ENCODE peak calls at places on chromosomes 5 and 9, in four cellular contexts. T, N, J and B are unnamed samples. For H3K4me1, the result is how much of the 10 kb centered on the place peaks cover.

GRCh38 chr9:89635007-89635742 is 30.4 kb downstream of the GADD45G start:
- DNase-seq in N (no peak), J (no peak), T (no peak), B (no peak)

GRCh38 chr9:121651295-121652036 is at the start of gene DAB2IP:
- DNase-seq in J (peak), T (peak), N (no peak), B (peak)

GRCh38 chr9:122807271-122807900 is 7.5 kb downstream of the OR1K1 start:
- DNase-seq in N (no peak), J (no peak), T (no peak), B (no peak)

GRCh38 chr9:93184439-93185221 is 691 bp downstream of the WNK2 start:
- DNase-seq in N (no peak), J (peak), T (peak), B (peak)

GRCh38 chr5:161391724-161392123 is 154.8 kb downstream of the GABRB2 start:
- DNase-seq in J (no peak), T (no peak), N (no peak), B (no peak)

GRCh38 chr5:150603052-150603451 is 37.4 kb upstream of the SYNPO start:
- DNase-seq in N (no peak), T (no peak), J (peak), B (no peak)

GRCh38 chr9:32378496-32378895 is 5.9 kb upstream of the ACO1 start:
- DNase-seq in J (peak), T (peak), N (no peak), B (peak)

GRCh38 chr9:107841078-107841477 is 351.5 kb upstream of the KLF4 start:
- DNase-seq in T (no peak), J (no peak), N (no peak), B (no peak)

GRCh38 chr5:138024117-138024516 is 8.8 kb downstream of the FAM13B start:
- DNase-seq in J (no peak), N (no peak), T (no peak), B (no peak)

GRCh38 chr9:121557581-121558422 is 58.2 kb upstream of the GGTA1 start:
- DNase-seq in N (no peak), T (peak), J (peak), B (no peak)

GRCh38 chr9:120730661-120731514 is 16.6 kb upstream of the MEGF9 start:
- DNase-seq in J (no peak), N (peak), T (no peak), B (peak)

GRCh38 chr5:149133795-149134777 is 7.2 kb upstream of the ABLIM3 start:
- DNase-seq in T (no peak), J (no peak), N (peak), B (no peak)

GRCh38 chr5:171336486-171337206 is 27.6 kb downstream of the TLX3 start:
- DNase-seq in T (no peak), J (peak), N (no peak), B (peak)

GRCh38 chr5:99320461-99320860 is 391.7 kb upstream of the CHD1 start:
- DNase-seq in J (no peak), T (no peak), N (no peak), B (no peak)

GRCh38 chr5:158022844-158023243 is 163.9 kb upstream of the CLINT1 start:
- DNase-seq in T (no peak), J (no peak), N (no peak), B (no peak)

GRCh38 chr5:141605523-141606277 is 13.1 kb downstream of the DIAPH1 start:
- DNase-seq in T (peak), J (no peak), N (no peak), B (no peak)

GRCh38 chr9:99445377-99445891 is 223.4 kb downstream of the SEC61B start:
- DNase-seq in N (peak), T (no peak), J (peak), B (no peak)

GRCh38 chr5:155822177-155822576 is 504.8 kb upstream of the SGCD start:
- DNase-seq in N (no peak), T (no peak), J (peak), B (peak)

GRCh38 chr9:131365546-131365945 is 28.3 kb upstream of the PRRC2B start:
- DNase-seq in J (no peak), N (no peak), T (no peak), B (no peak)

GRCh38 chr9:89863837-89864236 is 259.0 kb downstream of the GADD45G start:
- DNase-seq in T (no peak), J (no peak), N (no peak), B (no peak)

GRCh38 chr5:72599519-72600400 is 92.5 kb upstream of the ZNF366 start:
- DNase-seq in J (no peak), N (no peak), T (no peak), B (no peak)

GRCh38 chr9:125074976-125075375 is 68.4 kb downstream of the SCAI start:
- DNase-seq in T (no peak), N (no peak), J (no peak), B (no peak)

GRCh38 chr5:38404667-38405276 is 146.4 kb downstream of the EGFLAM start:
- DNase-seq in J (peak), N (no peak), T (no peak), B (peak)

GRCh38 chr9:122206118-122207046 is 22.4 kb downstream of the LHX6 start:
- DNase-seq in T (no peak), N (no peak), J (no peak), B (no peak)

GRCh38 chr5:1511651-1512540 is 11.9 kb downstream of the LPCAT1 start:
- DNase-seq in J (no peak), N (peak), T (peak), B (peak)

GRCh38 chr5:111120911-111121310 is 28.8 kb downstream of the WDR36 start:
- DNase-seq in J (no peak), N (no peak), T (no peak), B (no peak)

GRCh38 chr9:82987790-82988189 is 75.2 kb downstream of the RASEF start:
- DNase-seq in T (peak), J (no peak), N (no peak), B (no peak)

GRCh38 chr5:151670953-151671636 is 15.6 kb downstream of the SPARC start:
- DNase-seq in J (no peak), N (no peak), T (no peak), B (no peak)

GRCh38 chr5:175796536-175797499 is 74.6 kb upstream of the CPLX2 start:
- DNase-seq in N (peak), T (peak), J (peak), B (peak)

GRCh38 chr9:136690104-136690840 is 3.0 kb upstream of the AGPAT2 start:
- DNase-seq in N (no peak), T (no peak), J (no peak), B (no peak)

GRCh38 chr5:170429014-170429413 is 39.8 kb upstream of the KCNMB1 start:
- DNase-seq in N (no peak), T (no peak), J (no peak), B (peak)

GRCh38 chr5:40284863-40285262 is 394.9 kb upstream of the PTGER4 start:
- DNase-seq in J (no peak), N (no peak), T (no peak), B (no peak)

GRCh38 chr9:114203410-114204140 is 48.2 kb downstream of the COL27A1 start:
- DNase-seq in N (no peak), J (no peak), T (no peak), B (no peak)

GRCh38 chr5:66864240-66864884 is 268.2 kb downstream of the MAST4 start:
- DNase-seq in N (no peak), T (no peak), J (no peak), B (peak)

GRCh38 chr5:150587016-150587415 is 53.4 kb upstream of the SYNPO start:
- DNase-seq in N (no peak), J (no peak), T (no peak), B (no peak)

GRCh38 chr5:32315221-32316014 is 2.7 kb upstream of the MTMR12 start:
- DNase-seq in J (no peak), T (no peak), N (no peak), B (no peak)

GRCh38 chr9:23219471-23219870 is 606.6 kb downstream of the ELAVL2 start:
- DNase-seq in J (no peak), T (no peak), N (no peak), B (no peak)

GRCh38 chr9:108609227-108609894 is 246.4 kb downstream of the ACTL7B start:
- DNase-seq in T (no peak), N (no peak), J (no peak), B (no peak)

GRCh38 chr5:127031863-127032232 is 1.5 kb upstream of the MARCHF3 start:
- DNase-seq in N (no peak), J (no peak), T (no peak), B (no peak)

GRCh38 chr5:127029513-127030258 is 672 bp downstream of the MARCHF3 start:
- DNase-seq in N (peak), T (peak), J (peak), B (peak)

GRCh38 chr5:127031147-127031862 is 947 bp upstream of the MARCHF3 start:
- DNase-seq in T (no peak), N (no peak), J (peak), B (no peak)

GRCh38 chr5:127028822-127029457 is 1.4 kb downstream of the MARCHF3 start:
- DNase-seq in N (no peak), T (peak), J (peak), B (no peak)

DNA sequence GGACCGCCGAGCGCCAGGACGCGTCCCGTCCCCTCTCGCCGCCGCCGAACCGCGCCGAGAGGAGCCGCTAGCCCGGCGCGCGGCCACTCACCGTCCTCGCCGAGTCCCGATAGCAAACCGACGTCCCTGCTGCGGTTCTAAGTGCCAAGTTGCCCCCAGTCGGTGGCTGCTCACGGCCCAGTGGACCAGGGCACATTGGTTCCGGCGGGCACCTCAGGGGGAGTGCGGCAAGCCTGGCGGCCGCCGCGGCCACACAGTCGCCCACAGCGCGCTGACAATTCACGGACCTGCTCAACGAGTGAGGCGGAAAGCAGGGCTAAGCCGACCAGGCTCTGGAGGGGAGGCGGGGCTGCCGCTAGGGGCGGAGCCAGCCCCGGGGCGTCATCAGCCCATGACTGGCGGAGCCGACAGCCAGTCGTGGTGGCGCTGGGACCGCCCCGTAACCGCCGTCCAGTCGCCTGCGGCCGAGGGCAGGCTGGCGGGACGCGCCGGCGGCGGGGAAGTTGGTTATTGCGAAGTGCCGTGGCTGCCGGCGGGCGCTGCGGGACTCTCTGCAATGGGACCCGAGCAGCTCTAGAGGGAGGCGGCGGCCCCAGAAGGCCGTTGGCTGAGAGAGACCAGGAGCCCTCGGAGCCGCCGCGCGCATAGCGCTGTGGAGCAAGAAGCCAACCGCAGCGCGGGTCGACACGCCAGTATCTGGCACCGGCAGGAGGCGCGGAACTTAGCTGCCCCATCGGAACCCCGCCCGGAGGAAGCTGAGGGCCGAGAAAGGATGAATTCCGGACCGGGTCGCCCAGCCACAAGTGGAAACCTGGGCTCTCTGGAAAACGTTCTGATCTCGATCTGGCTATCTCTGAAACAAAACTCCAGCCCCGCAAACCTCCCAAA is at the start of gene MARCHF3:
- DNase-seq in T (peak), N (peak), J (peak), B (peak)
- TF ChIP-seq CTCF in T (peak), N (peak), J (peak), B (peak)

DNA sequence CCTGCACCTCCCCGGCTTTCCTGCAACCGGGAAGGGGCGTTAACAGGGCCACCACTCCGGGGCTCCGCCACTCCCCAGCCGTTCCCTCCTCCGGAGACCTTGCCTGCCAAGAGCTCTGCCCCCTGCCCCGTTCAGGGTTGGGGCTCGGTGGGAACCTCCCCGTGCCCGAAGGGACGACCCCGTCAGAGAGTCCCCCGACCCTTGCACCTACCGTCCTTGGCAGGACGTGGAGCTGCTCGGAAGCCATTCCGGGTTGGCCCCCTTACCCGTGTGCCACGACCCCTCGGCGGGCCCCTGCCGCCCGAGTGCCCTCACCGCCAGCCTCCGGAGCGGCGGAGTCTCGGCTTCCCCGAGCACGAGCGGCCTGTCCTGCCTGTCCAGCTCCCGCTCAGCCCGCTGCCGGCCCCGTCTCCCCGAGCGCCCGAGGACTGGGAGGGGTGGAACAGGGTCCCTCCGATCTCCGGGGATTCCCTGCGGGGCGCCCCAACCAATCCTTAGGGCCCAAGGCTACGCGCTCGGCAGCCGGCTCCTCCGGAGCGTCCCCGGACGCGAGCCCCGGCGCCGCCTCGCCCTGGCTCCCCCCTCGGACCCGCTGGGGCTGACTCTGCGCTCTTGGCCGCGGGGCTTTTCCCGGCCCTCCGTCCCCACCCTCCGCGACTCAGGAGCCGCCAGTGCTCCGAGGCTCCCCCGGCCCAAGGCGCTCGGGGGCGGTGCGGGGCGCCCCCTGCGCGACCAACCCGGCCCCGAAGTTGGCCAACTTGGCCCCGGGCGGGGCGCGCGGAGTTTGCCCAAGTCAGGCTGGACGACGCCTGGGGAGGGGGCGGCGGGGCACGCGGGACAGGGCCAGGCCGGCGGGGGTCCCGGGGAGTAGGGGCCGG is 721 bp downstream of the ADAMTS2 start:
- DNase-seq in N (no peak), J (peak), T (no peak), B (no peak)
- H3K4me3 ChIP-seq in N (peak), J (peak), T (peak), B (no peak)

GRCh38 chr5:17256171-17256570 is 38.7 kb downstream of the BASP1 start:
- DNase-seq in J (no peak), N (no peak), T (no peak), B (no peak)

GRCh38 chr5:17257705-17258273 is 40.4 kb downstream of the BASP1 start:
- DNase-seq in J (no peak), T (peak), N (no peak), B (no peak)

GRCh38 chr5:17258429-17258828 is 41.0 kb downstream of the BASP1 start:
- DNase-seq in T (no peak), N (no peak), J (no peak), B (no peak)

GRCh38 chr5:17255471-17256016 is 38.1 kb downstream of the BASP1 start:
- DNase-seq in T (no peak), J (no peak), N (no peak), B (no peak)

GRCh38 chr5:17256839-17257238 is 39.4 kb downstream of the BASP1 start:
- DNase-seq in N (no peak), J (no peak), T (no peak), B (no peak)
- H3K4me1 ChIP-seq in N (half or more), J (under half), T (under half), B (under half)

DNA sequence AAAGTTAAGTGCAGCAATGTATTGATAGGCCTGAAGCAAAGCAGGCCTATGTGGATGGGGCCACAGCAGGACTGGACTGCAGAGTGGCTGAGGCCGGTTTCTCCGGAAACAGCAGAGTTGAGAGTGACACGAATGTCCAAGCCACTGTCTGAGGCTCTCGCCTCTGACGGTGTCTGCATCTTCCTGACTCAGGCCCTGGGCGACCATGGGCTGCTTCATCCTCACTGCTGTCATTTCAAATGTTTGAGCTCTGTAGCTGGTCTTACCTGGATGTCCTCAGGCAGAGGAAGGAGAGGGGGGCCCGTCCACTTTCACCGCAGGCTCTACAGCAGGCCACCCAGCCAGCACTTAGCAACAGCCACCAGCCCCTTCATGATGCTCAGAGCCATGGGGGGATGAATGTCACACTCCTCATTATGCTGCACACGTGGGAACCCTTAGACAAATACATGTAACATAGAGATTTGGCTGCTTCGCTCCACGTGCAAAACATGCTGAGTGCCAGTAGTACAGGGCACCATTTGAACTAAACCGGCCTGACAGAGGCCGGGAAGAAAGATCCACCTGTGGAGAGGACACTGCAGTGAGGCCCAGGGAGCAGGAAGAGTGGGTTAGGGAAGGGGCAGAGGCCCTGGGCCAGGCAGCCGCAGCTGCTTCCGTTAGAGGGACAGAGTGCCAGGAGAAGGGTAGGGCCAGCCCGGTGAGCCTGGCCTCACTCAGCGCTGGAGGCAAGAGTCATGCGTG is 31.7 kb upstream of the NXNL2 start:
- DNase-seq in T (no peak), N (no peak), J (no peak), B (no peak)
- TF ChIP-seq CTCF in T (no peak), N (no peak), J (no peak), B (no peak)

DNA sequence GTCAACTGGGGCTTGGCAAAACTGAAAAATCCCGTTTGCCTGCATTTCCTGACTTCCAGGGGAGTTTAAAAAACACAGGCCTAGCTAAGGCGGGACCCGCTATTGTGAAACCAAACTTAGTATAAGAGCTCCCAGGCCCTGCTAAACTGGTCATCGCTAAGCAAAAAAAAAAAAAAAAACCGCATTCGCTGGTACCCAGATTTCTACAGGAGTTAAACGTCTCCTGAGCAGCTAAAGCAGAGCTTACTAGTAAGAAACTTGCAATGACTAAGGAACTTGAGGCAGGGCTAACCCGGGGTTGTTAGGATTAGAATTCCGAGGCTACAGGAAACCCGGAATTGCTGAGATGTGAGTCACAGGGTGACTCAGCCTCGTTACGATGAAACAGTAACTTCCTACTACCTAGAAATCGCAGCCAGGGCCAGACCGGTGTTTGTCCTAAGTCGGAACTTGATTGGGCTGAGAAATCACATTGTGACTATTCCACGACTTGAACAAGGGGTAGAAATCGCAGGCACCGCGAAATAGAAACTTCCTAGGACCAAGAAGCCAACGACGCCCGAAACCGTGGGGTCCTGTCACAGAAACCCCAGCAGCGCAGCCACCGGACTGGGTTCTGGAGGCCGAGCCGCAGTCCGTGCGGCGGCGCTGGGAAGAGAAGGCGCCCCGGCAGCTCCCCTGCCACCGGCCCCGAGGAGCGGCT is 89.5 kb downstream of the ANXA2R start:
- DNase-seq in J (no peak), N (peak), T (peak), B (peak)
- H3K4me3 ChIP-seq in J (no peak), N (no peak), T (peak), B (peak)

GRCh38 chr5:132416306-132417009 is 46.9 kb downstream of the SLC22A5 start:
- DNase-seq in N (no peak), J (no peak), T (no peak), B (no peak)
- H3K4me1 ChIP-seq in N (half or more), J (under half), T (under half), B (under half)

GRCh38 chr9:77977210-77977611 is 54.4 kb downstream of the GNAQ start:
- DNase-seq in N (no peak), T (peak), J (peak), B (peak)
- TF ChIP-seq CTCF in N (peak), T (peak), J (peak), B (no peak)

DNA sequence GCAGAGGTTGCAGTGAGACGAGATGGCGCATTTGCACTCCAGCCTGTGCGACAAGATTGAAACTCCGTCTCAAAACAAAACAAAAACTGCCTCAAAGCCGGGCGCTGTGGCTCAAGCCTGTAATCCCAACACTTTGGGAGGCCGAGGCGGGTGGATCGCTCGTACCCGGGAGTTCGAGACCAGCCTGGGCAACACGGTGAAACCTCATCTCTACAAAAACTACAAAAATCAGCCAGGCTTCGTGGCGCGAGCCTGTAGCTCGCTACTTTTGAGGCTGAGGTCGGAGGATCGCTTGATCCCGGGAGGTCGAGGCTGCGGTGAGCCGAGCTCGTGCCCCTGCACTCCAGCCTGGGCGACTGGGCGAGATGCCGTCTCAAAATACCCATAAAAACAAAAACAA is 988 bp downstream of the GFM2 start:
- DNase-seq in T (no peak), N (no peak), J (no peak), B (no peak)
- H3K4me3 ChIP-seq in T (peak), N (peak), J (peak), B (peak)

GRCh38 chr5:87155076-87155475 is 112.6 kb upstream of the RASA1 start:
- DNase-seq in J (no peak), T (no peak), N (no peak), B (no peak)
- H3K4me1 ChIP-seq in J (under half), T (under half), N (under half), B (under half)